ENCODE peak calls at places on chromosome 21, in five cellular contexts. S, N, Y, U and Q are unnamed samples.

GRCh38 chr21:29164330-29164942 is 34.0 kb downstream of the MAP3K7CL start:
- DNase-seq in S (no peak), N (no peak), Y (no peak), U (no peak), Q (no peak)

GRCh38 chr21:35504277-35504676 is 455.2 kb upstream of the RUNX1 start:
- DNase-seq in S (no peak), N (no peak), Y (no peak), U (no peak), Q (no peak)

GRCh38 chr21:36909901-36910561 is 56.4 kb downstream of the HLCS start:
- DNase-seq in S (no peak), N (no peak), Y (no peak), U (no peak), Q (no peak)

GRCh38 chr21:38488640-38489282 is 9.5 kb downstream of the ERG start:
- DNase-seq in S (no peak), N (no peak), Y (no peak), U (no peak), Q (no peak)

GRCh38 chr21:31251686-31252085 is 92.4 kb downstream of the TIAM1 start:
- DNase-seq in S (no peak), N (no peak), Y (no peak), U (no peak), Q (no peak)

GRCh38 chr21:31526040-31526439 is 133.5 kb upstream of the SOD1 start:
- DNase-seq in S (no peak), N (no peak), Y (no peak), U (no peak), Q (no peak)

GRCh38 chr21:21165063-21165645 is 166.9 kb downstream of the NCAM2 start:
- DNase-seq in S (no peak), N (no peak), Y (no peak), U (no peak), Q (no peak)

GRCh38 chr21:45347712-45348477 is 57.1 kb upstream of the COL18A1 start:
- DNase-seq in S (peak; percentile 65), N (no peak), Y (no peak), U (no peak), Q (no peak)

GRCh38 chr21:26941436-26941835 is 25.5 kb downstream of the ADAMTS5 start:
- DNase-seq in S (no peak), N (no peak), Y (no peak), U (no peak), Q (no peak)

GRCh38 chr21:43204638-43205037 is 35.8 kb downstream of the CRYAA start:
- DNase-seq in S (no peak), N (no peak), Y (no peak), U (no peak), Q (no peak)

GRCh38 chr21:41506526-41507520 is 1.1 kb downstream of the TMPRSS2 start:
- DNase-seq in S (no peak), N (no peak), Y (no peak), U (no peak), Q (no peak)

GRCh38 chr21:35737899-35738341 is 322.4 kb downstream of the SETD4 start:
- DNase-seq in S (no peak), N (no peak), Y (no peak), U (no peak), Q (no peak)

GRCh38 chr21:22743085-22743484 is 1744.9 kb downstream of the NCAM2 start:
- DNase-seq in S (no peak), N (no peak), Y (no peak), U (no peak), Q (no peak)

GRCh38 chr21:28516996-28517592 is 475.6 kb downstream of the LTN1 start:
- DNase-seq in S (peak; percentile 51), N (no peak), Y (peak; percentile 37), U (peak; percentile 30), Q (no peak)

GRCh38 chr21:45971487-45972352 is 9.8 kb upstream of the COL6A1 start:
- DNase-seq in S (peak; percentile 66), N (no peak), Y (no peak), U (no peak), Q (no peak)

GRCh38 chr21:35223480-35224156 is 174.5 kb upstream of the RUNX1 start:
- DNase-seq in S (no peak), N (no peak), Y (no peak), U (no peak), Q (no peak)

GRCh38 chr21:43871487-43871886 is 6.5 kb downstream of the AGPAT3 start:
- DNase-seq in S (no peak), N (no peak), Y (no peak), U (no peak), Q (no peak)

GRCh38 chr21:35581640-35582039 is 478.7 kb downstream of the SETD4 start:
- DNase-seq in S (no peak), N (no peak), Y (no peak), U (no peak), Q (no peak)

GRCh38 chr21:41576010-41576615 is 68.2 kb upstream of the TMPRSS2 start:
- DNase-seq in S (no peak), N (no peak), Y (no peak), U (no peak), Q (no peak)

GRCh38 chr21:45507523-45507875 is 34.7 kb downstream of the SLC19A1 start:
- DNase-seq in S (peak; percentile 33), N (no peak), Y (no peak), U (no peak), Q (no peak)

GRCh38 chr21:46051821-46052675 is 45.9 kb upstream of the COL6A2 start:
- DNase-seq in S (peak; percentile 39), N (no peak), Y (no peak), U (no peak), Q (no peak)